ENCODE peak calls at places on chromosomes 12 and 14, in ten cellular contexts. S is hepatocyte, N is glutamatergic neuron, L is mucosa of descending colon, X is heart left ventricle, A is stomach, U is thyroid gland, E is H9, Z is natural killer cell, Q is neural crest cell. D is an unnamed sample.

GRCh38 chr12:10018390-10018789 is 8.0 kb downstream of the CLEC12B start:
- DNase-seq in N (no peak), S (no peak), E (no peak), A (no peak), L (no peak), U (no peak), Z (no peak), Q (no peak), X (no peak), D (no peak)

GRCh38 chr14:53953002-53953827 is 3.4 kb downstream of the BMP4 start:
- DNase-seq in N (peak), U (peak), E (peak), Z (no peak), A (peak), Q (peak), L (peak), S (peak), X (peak), D (peak)

GRCh38 chr12:69987453-69988102 is 162.6 kb downstream of the MYRFL start:
- DNase-seq in L (no peak), U (no peak), Q (no peak), N (no peak), X (no peak), E (no peak), Z (no peak), S (peak), A (no peak), D (no peak)

GRCh38 chr12:131950182-131950913 is 606 bp downstream of the EP400 start:
- DNase-seq in Q (peak), X (peak), Z (peak), N (peak), S (peak), A (peak), U (peak), L (peak), E (no peak), D (peak)

GRCh38 chr14:57533214-57533613 is 39.6 kb upstream of the CCDC198 start:
- DNase-seq in Z (no peak), Q (no peak), L (no peak), S (peak), E (no peak), U (peak), N (peak), X (no peak), A (no peak), D (peak)

GRCh38 chr12:102436867-102437266 is 43.5 kb downstream of the IGF1 start:
- DNase-seq in E (no peak), N (no peak), A (no peak), U (peak), X (no peak), Z (no peak), L (no peak), S (no peak), Q (no peak), D (no peak)

GRCh38 chr12:27672654-27673053 is 23.6 kb upstream of the REP15 start:
- DNase-seq in N (no peak), E (no peak), U (no peak), X (no peak), Q (no peak), L (no peak), S (no peak), Z (no peak), A (no peak), D (no peak)

GRCh38 chr12:63410197-63410596 is 258.1 kb downstream of the DPY19L2 start:
- DNase-seq in N (no peak), X (no peak), U (no peak), A (no peak), S (no peak), L (no peak), Z (no peak), E (no peak), Q (no peak), D (no peak)

GRCh38 chr14:105702275-105702817 is 176.0 kb downstream of the TMEM121 start:
- DNase-seq in L (no peak), Q (no peak), Z (no peak), X (no peak), N (no peak), S (no peak), A (no peak), U (no peak), E (no peak), D (no peak)

GRCh38 chr14:96039633-96040311 is 610 bp downstream of the C14orf132 start:
- DNase-seq in X (no peak), Q (peak), N (peak), L (no peak), Z (no peak), E (peak), U (peak), S (peak), A (no peak), D (peak)

GRCh38 chr12:53568428-53569173 is 57.6 kb downstream of the ATF7 start:
- DNase-seq in E (no peak), X (no peak), S (no peak), N (no peak), Q (no peak), A (no peak), L (no peak), U (no peak), Z (no peak), D (no peak)

GRCh38 chr12:110689601-110690430 is 901 bp upstream of the HVCN1 start:
- DNase-seq in E (peak), N (no peak), X (peak), Q (no peak), A (peak), L (peak), S (peak), U (peak), Z (peak), D (peak)

GRCh38 chr12:74051848-74052247 is 485.8 kb upstream of the ATXN7L3B start:
- DNase-seq in S (no peak), E (no peak), Z (no peak), U (no peak), X (no peak), Q (no peak), A (no peak), N (no peak), L (no peak), D (no peak)

GRCh38 chr14:105846312-105846711 is 319.9 kb downstream of the TMEM121 start:
- DNase-seq in N (no peak), L (no peak), S (no peak), X (no peak), Z (no peak), Q (no peak), E (no peak), A (no peak), U (no peak), D (no peak)

GRCh38 chr12:90978117-90978770 is 23.3 kb upstream of the CCER1 start:
- DNase-seq in A (no peak), L (no peak), X (no peak), N (no peak), S (peak), Z (no peak), U (no peak), Q (no peak), E (no peak), D (no peak)

GRCh38 chr12:85057370-85057963 is 21.3 kb downstream of the LRRIQ1 start:
- DNase-seq in Q (peak), S (peak), Z (no peak), X (no peak), N (peak), L (no peak), A (no peak), E (peak), U (peak), D (peak)
- TF ChIP-seq CTCF in Q (peak), S (peak), Z (peak), X (peak), N (peak), L (peak), A (peak), E (peak), U (peak), D (peak)

GRCh38 chr14:66624319-66624937 is 116.5 kb downstream of the GPHN start:
- DNase-seq in A (peak), E (peak), N (peak), X (peak), Q (peak), U (peak), L (no peak), Z (no peak), S (peak), D (peak)
- TF ChIP-seq CTCF in A (peak), E (peak), N (peak), X (peak), Q (peak), U (peak), L (no peak), Z (no peak), S (peak), D (peak)

GRCh38 chr14:67285876-67286452 is 44.7 kb downstream of the PALS1 start:
- DNase-seq in E (no peak), L (no peak), X (no peak), A (no peak), S (peak), Z (no peak), U (no peak), Q (no peak), N (no peak), D (no peak)
- TF ChIP-seq CTCF in E (peak), L (no peak), X (peak), A (no peak), S (peak), Z (peak), U (peak), Q (peak), N (peak), D (peak)

DNA sequence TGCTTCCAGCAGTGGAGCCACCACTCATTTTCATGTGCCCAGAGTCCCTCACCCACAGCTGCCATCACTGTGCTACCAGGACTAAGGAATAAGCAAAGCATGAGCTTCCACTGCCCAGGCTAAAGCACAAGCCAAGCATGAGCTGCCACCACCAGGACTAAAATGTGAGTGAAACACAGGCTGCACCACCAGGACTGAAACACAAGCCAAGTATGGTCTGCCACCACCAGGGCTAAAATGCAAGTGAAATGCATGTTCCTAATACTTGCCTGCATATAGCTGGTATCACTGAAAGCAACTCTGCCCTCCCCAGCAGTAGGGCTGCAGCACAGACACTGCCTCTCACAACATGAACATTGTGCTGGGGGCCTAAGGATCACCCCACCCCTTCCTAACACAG is 30.0 kb downstream of the CEP83 start:
- DNase-seq in L (no peak), E (peak), N (no peak), U (no peak), S (no peak), X (no peak), Z (no peak), Q (no peak), A (no peak), D (no peak)
- TF ChIP-seq CTCF in L (no peak), E (peak), N (no peak), U (no peak), S (no peak), X (no peak), Z (no peak), Q (no peak), A (no peak), D (no peak)

DNA sequence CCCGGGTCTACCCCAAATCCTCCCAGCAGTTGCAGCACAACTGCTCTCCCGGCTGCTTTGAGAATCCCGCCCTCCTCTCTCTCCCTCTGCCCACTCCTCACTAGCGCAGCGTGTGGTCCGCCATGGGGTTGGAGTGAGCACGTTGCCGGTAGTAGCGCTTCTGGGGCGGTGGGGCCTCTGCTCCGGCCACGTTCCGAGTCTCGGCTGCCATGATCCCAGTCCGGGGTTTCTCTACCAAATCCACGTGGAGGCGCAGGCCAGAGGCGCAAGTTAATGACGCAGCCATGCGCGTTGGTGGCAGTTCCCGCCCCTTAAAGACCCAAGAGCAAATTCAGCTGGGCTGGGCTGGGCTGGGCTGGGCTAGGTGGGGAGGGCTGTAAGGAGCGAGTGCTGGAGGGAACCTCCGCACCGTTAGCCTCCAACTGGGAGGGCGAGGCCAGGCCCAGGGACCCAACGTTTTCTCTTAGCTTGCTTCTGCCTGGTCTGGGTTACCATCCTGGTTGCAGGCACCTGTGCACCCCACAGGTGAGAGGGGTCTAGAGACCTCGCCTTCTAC is at the start of gene METTL1:
- DNase-seq in A (peak), N (peak), U (peak), X (peak), S (peak), L (peak), Z (peak), Q (peak), E (peak), D (peak)
- TF ChIP-seq CTCF in A (no peak), N (no peak), U (no peak), X (no peak), S (no peak), L (no peak), Z (no peak), Q (no peak), E (no peak), D (no peak)

GRCh38 chr14:97065305-97066067 is 268.3 kb downstream of the VRK1 start:
- DNase-seq in L (no peak), U (no peak), Q (no peak), A (no peak), N (no peak), S (no peak), X (no peak), E (no peak), Z (no peak), D (no peak)
- TF ChIP-seq CTCF in L (no peak), U (no peak), Q (no peak), A (no peak), N (no peak), S (no peak), X (no peak), E (no peak), Z (no peak), D (no peak)

GRCh38 chr14:74400919-74401503 is 25.0 kb downstream of the SYNDIG1L start:
- DNase-seq in E (no peak), N (no peak), Q (no peak), U (no peak), Z (no peak), S (no peak), X (no peak), L (no peak), A (no peak), D (no peak)

GRCh38 chr14:74402264-74403251 is 23.5 kb downstream of the SYNDIG1L start:
- DNase-seq in N (peak), U (no peak), E (no peak), A (no peak), L (no peak), S (no peak), Q (no peak), Z (no peak), X (no peak), D (no peak)

GRCh38 chr14:74401504-74402241 is 24.3 kb downstream of the SYNDIG1L start:
- DNase-seq in N (peak), U (peak), L (peak), Z (peak), A (peak), E (peak), X (peak), Q (peak), S (peak), D (peak)

GRCh38 chr14:74403619-74404417 is 22.2 kb downstream of the SYNDIG1L start:
- DNase-seq in L (no peak), Q (no peak), N (no peak), A (no peak), E (no peak), U (no peak), X (no peak), S (no peak), Z (no peak), D (no peak)

GRCh38 chr14:74400328-74400727 is 25.7 kb downstream of the SYNDIG1L start:
- DNase-seq in U (no peak), S (no peak), L (no peak), Z (no peak), Q (no peak), X (no peak), E (peak), A (no peak), N (no peak), D (peak)
- TF ChIP-seq CTCF in U (no peak), S (no peak), L (no peak), Z (no peak), Q (no peak), X (no peak), E (peak), A (no peak), N (peak), D (no peak)

GRCh38 chr14:73230051-73230450 is 7.3 kb upstream of the PAPLN start:
- DNase-seq in U (no peak), Q (no peak), A (no peak), S (no peak), X (no peak), N (no peak), Z (no peak), L (no peak), E (no peak), D (no peak)
- TF ChIP-seq CTCF in U (no peak), Q (no peak), A (no peak), S (no peak), X (no peak), N (no peak), Z (no peak), L (no peak), E (no peak), D (no peak)

GRCh38 chr12:88393017-88393767 is 187.1 kb downstream of the KITLG start:
- DNase-seq in Z (no peak), A (no peak), S (peak), U (no peak), E (peak), N (no peak), Q (no peak), L (no peak), X (no peak), D (no peak)
- TF ChIP-seq CTCF in Z (no peak), A (peak), S (peak), U (no peak), E (peak), N (peak), Q (peak), L (no peak), X (peak), D (peak)

GRCh38 chr12:122882908-122883563 is 12.9 kb downstream of the VPS37B start:
- DNase-seq in S (no peak), N (no peak), A (no peak), U (no peak), Q (no peak), L (no peak), X (no peak), Z (no peak), E (no peak), D (no peak)

GRCh38 chr12:122878780-122879612 is 16.9 kb downstream of the VPS37B start:
- DNase-seq in S (no peak), N (no peak), Q (no peak), Z (peak), L (no peak), E (no peak), A (peak), X (no peak), U (no peak), D (no peak)

GRCh38 chr12:122884091-122884826 is 11.7 kb downstream of the VPS37B start:
- DNase-seq in X (no peak), S (no peak), U (no peak), N (no peak), Z (no peak), E (no peak), A (no peak), Q (no peak), L (no peak), D (no peak)

GRCh38 chr12:122880155-122880605 is 15.7 kb downstream of the VPS37B start:
- DNase-seq in E (no peak), N (no peak), S (no peak), L (no peak), Z (peak), A (no peak), Q (no peak), U (no peak), X (no peak), D (no peak)

DNA sequence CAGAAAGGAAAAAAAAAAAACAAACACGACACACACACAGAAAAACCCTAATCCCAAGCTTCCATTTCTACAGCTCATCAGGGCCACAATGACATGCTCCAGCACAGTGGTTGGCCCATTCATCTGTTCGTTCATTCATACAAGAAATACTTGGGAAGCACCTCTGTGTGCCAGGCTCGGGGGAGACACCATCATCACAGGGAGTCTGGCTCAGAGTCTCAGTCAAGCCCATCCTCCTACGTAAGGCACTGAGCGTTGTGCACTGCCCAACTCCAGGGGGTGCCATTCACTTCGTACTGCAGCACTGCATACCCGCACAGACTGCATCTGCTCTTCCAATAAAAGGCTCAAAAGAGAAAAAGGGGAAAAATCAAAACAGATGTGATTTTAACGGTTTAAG is 15.3 kb downstream of the VPS37B start:
- DNase-seq in U (no peak), L (no peak), X (no peak), Q (no peak), A (no peak), E (no peak), Z (peak), S (no peak), N (peak), D (peak)
- TF ChIP-seq CTCF in U (no peak), L (no peak), X (peak), Q (peak), A (no peak), E (peak), Z (peak), S (peak), N (no peak), D (no peak)